ENCODE peak calls at places on chromosomes 6 and 20, in seven cellular contexts. C is pancreas; T is activated CD8-positive, alpha-beta memory T cell treated with anti-CD3 and anti-CD28 coated beads for 48 hours; W is HEK293T; E is naive thymus-derived CD8-positive, alpha-beta T cell; O is C1 segment of cervical spinal cord; R is cardiac muscle cell. N is an unnamed sample.

GRCh38 chr6:25298508-25298834 is 19.3 kb downstream of the CARMIL1 start:
- DNase-seq in C (no peak), T (no peak), W (no peak), E (no peak), O (no peak), R (no peak), N (no peak)

GRCh38 chr20:4483481-4483880 is 238.2 kb upstream of the PRND start:
- DNase-seq in C (no peak), T (no peak), W (no peak), E (no peak), O (no peak), R (no peak), N (no peak)

GRCh38 chr6:108945686-108946158 is 97.5 kb downstream of the ARMC2 start:
- DNase-seq in C (peak; percentile 81), T (no peak), W (no peak), E (no peak), O (peak; percentile 30), R (no peak), N (peak; percentile 19)

GRCh38 chr6:10847684-10848083 is 9.3 kb upstream of the MAK start:
- DNase-seq in C (no peak), T (no peak), W (no peak), E (no peak), O (no peak), R (no peak), N (no peak)

GRCh38 chr20:38152175-38153010 is 12.7 kb downstream of the TGM2 start:
- DNase-seq in C (peak; percentile 80), T (no peak), W (no peak), E (no peak), O (no peak), R (no peak), N (no peak)

GRCh38 chr6:93581371-93581770 is 162.0 kb upstream of the EPHA7 start:
- DNase-seq in C (no peak), T (no peak), W (no peak), E (no peak), O (no peak), R (no peak), N (no peak)

GRCh38 chr20:46407671-46407996 is 1.2 kb upstream of the ELMO2 start:
- DNase-seq in C (no peak), T (no peak), W (no peak), E (no peak), O (no peak), R (no peak), N (no peak)

GRCh38 chr20:25005220-25005619 is 12.7 kb upstream of the APMAP start:
- DNase-seq in C (no peak), T (no peak), W (no peak), E (no peak), O (no peak), R (no peak), N (peak; percentile 38)

GRCh38 chr20:60003776-60004175 is 45.6 kb downstream of the CDH26 start:
- DNase-seq in C (no peak), T (no peak), W (no peak), E (no peak), O (no peak), R (no peak), N (no peak)

GRCh38 chr20:49245921-49246740 is 26.9 kb downstream of the DDX27 start:
- DNase-seq in C (no peak), T (no peak), W (peak; percentile 63), E (no peak), O (no peak), R (peak; percentile 43), N (peak; percentile 13)